ENCODE peak calls at places on chromosomes 16 and 17, in seven cellular contexts. A is HepG2, C is A549, V is GM12878, B is HCT116, X is K562, H is H1. K is an unnamed sample.

GRCh38 chr17:66540131-66540781 is 237.8 kb downstream of the PRKCA start:
- DNase-seq in V (no peak), A (peak; percentile 72), B (no peak), H (peak; percentile 59), X (no peak), C (no peak), K (peak; percentile 91)

GRCh38 chr16:54153240-54153934 is 133.2 kb downstream of the IRX3 start:
- DNase-seq in X (no peak), B (no peak), C (no peak), V (no peak), A (no peak), H (no peak), K (no peak)

GRCh38 chr17:66518677-66519076 is 216.3 kb downstream of the PRKCA start:
- DNase-seq in H (no peak), V (no peak), X (no peak), A (no peak), B (no peak), C (no peak), K (no peak)

GRCh38 chr16:86536621-86537020 is 18.4 kb downstream of the MTHFSD start:
- DNase-seq in A (no peak), C (no peak), V (no peak), H (no peak), B (no peak), X (no peak), K (no peak)

GRCh38 chr17:78438271-78438691 is 59.8 kb downstream of the PGS1 start:
- DNase-seq in B (no peak), V (no peak), H (no peak), C (no peak), A (no peak), X (no peak), K (no peak)

GRCh38 chr17:41937970-41938851 is 7.8 kb downstream of the ODAD4 start:
- DNase-seq in X (peak; percentile 70), C (no peak), V (no peak), A (no peak), H (no peak), B (no peak), K (no peak)

GRCh38 chr16:10895053-10895946 is 18.3 kb downstream of the CIITA start:
- DNase-seq in C (no peak), V (no peak), A (peak; percentile 48), X (peak; percentile 64), H (peak; percentile 92), B (no peak), K (peak; percentile 38)

GRCh38 chr17:640436-640835 is 74.2 kb downstream of the VPS53 start:
- DNase-seq in B (no peak), X (no peak), C (no peak), H (no peak), V (no peak), A (no peak), K (no peak)

GRCh38 chr17:78735832-78736525 is 46.1 kb downstream of the CYTH1 start:
- DNase-seq in V (no peak), X (peak; percentile 56), C (peak; percentile 49), A (peak; percentile 50), H (no peak), B (no peak), K (no peak)

GRCh38 chr17:21379080-21379711 is 3.0 kb downstream of the KCNJ12 start:
- DNase-seq in H (no peak), C (no peak), A (no peak), X (no peak), V (no peak), B (no peak), K (no peak)

GRCh38 chr17:737561-738113 is 5.2 kb downstream of the TLCD3A start:
- DNase-seq in V (no peak), X (no peak), C (no peak), A (no peak), B (no peak), H (no peak), K (no peak)

GRCh38 chr17:40458001-40458791 is 14.9 kb downstream of the IGFBP4 start:
- DNase-seq in V (no peak), B (no peak), X (no peak), C (peak; percentile 68), H (no peak), A (peak; percentile 52), K (peak; percentile 84)

DNA sequence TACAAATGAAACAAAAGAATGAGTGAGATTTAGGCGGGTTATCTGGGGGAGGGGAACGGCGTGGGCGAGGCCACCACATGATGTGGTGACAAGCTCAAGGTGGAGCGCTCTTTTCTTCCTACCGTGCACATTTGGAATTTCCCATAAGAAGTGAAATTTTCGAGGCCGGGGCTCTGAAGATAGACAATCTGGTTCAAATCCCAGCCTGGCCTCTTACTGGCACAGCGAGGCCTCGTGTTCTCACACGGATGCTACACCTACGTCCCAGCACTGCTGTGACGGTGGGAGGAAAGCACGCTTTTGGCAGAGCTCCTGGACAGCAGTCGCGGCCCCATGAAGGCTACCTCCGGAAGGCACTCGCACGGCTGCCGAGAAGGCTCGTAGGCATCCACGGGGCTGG is 25.2 kb downstream of the ZDHHC7 start:
- DNase-seq in C (no peak), A (no peak), H (no peak), X (no peak), B (no peak), V (no peak), K (no peak)
- TF ChIP-seq CEBPB in C (no peak), A (no peak), H (no peak), X (no peak), B (no peak), V (no peak), K (no peak)

GRCh38 chr16:24488045-24488444 is 51.3 kb upstream of the RBBP6 start:
- DNase-seq in C (no peak), X (no peak), B (no peak), A (no peak), H (no peak), V (no peak), K (no peak)

GRCh38 chr16:24497405-24497804 is 42.0 kb upstream of the RBBP6 start:
- DNase-seq in X (no peak), C (no peak), H (no peak), B (no peak), V (no peak), A (no peak), K (peak; percentile 8)

GRCh38 chr16:24493859-24494258 is 45.5 kb upstream of the RBBP6 start:
- DNase-seq in H (no peak), V (no peak), C (peak; percentile 18), B (no peak), A (no peak), X (no peak), K (no peak)

DNA sequence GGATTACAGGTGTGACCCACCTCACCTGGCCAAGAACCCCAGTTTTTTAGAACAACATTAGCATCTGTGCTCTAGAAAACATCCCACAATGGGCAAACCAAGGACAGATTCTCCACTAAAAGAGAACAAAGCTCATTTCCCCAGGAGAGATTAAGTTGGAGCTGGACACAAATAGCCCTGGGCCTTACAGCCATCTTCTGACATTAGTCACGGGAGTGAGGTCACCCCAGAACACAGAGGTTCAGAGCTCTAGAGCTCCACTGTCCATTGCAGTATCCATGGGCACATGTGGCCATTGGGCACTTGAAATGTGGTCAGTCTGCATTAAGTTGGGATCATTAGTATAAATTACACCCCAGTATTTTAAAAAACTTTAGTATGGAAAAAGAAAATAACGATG is 47.6 kb upstream of the RBBP6 start:
- DNase-seq in H (no peak), C (no peak), A (no peak), B (no peak), V (no peak), X (no peak), K (no peak)
- TF ChIP-seq CTCF in H (no peak), C (no peak), A (no peak), B (no peak), V (no peak), X (no peak), K (no peak)

DNA sequence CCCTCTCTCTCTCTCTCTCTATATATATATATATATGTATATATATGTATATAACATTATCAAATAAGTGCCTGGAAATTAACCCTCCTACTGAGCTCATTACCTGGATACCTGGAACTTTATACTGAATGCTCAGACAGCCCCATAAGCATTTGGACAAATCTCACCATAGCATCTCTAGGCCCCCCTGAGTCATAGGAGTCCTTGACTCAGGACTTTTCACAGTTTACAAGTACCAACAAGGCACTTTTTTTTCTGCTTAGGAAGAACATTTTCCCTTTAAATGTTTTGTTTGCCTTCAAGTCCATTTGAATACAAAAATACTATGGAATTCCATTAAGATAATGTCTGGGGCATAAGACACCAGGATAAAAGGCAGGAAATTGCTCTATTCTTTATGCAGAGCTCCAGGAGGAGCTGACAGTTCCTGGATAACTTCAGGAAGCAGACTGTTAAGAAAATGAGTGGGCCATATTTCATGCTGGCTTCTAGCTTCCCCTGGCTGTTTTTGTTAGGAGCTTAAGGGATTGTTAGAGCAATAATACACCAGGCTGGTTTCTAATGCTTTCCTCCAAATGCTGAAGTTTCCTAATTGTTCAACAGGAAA is 171.7 kb upstream of the ASIC2 start:
- DNase-seq in A (no peak), H (no peak), V (no peak), C (no peak), X (peak; percentile 25), B (no peak), K (no peak)
- TF ChIP-seq CEBPB in A (no peak), H (no peak), V (no peak), C (no peak), X (no peak), B (no peak), K (no peak)

GRCh38 chr17:48998557-48999440 is 1.6 kb downstream of the IGF2BP1 start:
- DNase-seq in C (peak; percentile 51), V (no peak), X (peak; percentile 83), H (no peak), B (no peak), A (peak; percentile 63), K (peak; percentile 59)
- TF ChIP-seq CTCF in C (no peak), V (no peak), X (peak; percentile 24), H (no peak), B (no peak), A (peak; percentile 24), K (peak; percentile 39)